ENCODE peak calls at places on chromosomes 5 and 9, in five cellular contexts. One of them, this sample, is unnamed.

GRCh38 chr5:180212363-180213255 is 3.6 kb upstream of the RASGEF1C start:
- DNase-seq in fibroblast of lung: peak
- DNase-seq in A549: no peak
- DNase-seq in GM23338: no peak
- DNase-seq in substantia nigra: no peak
- DNase-seq in this sample: no peak

GRCh38 chr9:82988488-82988887 is 74.5 kb downstream of the RASEF start:
- DNase-seq in fibroblast of lung: no peak
- DNase-seq in A549: no peak
- DNase-seq in GM23338: peak
- DNase-seq in substantia nigra: no peak
- DNase-seq in this sample: no peak

GRCh38 chr9:13731637-13732036 is 452.1 kb upstream of the MPDZ start:
- DNase-seq in fibroblast of lung: no peak
- DNase-seq in A549: no peak
- DNase-seq in GM23338: no peak
- DNase-seq in substantia nigra: no peak
- DNase-seq in this sample: no peak

GRCh38 chr5:131264453-131265200 is 774 bp downstream of the CDC42SE2 start:
- DNase-seq in fibroblast of lung: no peak
- DNase-seq in A549: no peak
- DNase-seq in GM23338: peak
- DNase-seq in substantia nigra: no peak
- DNase-seq in this sample: no peak

GRCh38 chr5:131581710-131582109 is 53.3 kb downstream of the RAPGEF6 start:
- DNase-seq in fibroblast of lung: no peak
- DNase-seq in A549: no peak
- DNase-seq in GM23338: no peak
- DNase-seq in substantia nigra: no peak
- DNase-seq in this sample: no peak

GRCh38 chr5:98433022-98433421 is 340.4 kb upstream of the RGMB start:
- DNase-seq in fibroblast of lung: peak
- DNase-seq in A549: no peak
- DNase-seq in GM23338: no peak
- DNase-seq in substantia nigra: no peak
- DNase-seq in this sample: no peak

GRCh38 chr5:32403760-32404159 is 40.8 kb downstream of the ZFR start:
- DNase-seq in fibroblast of lung: no peak
- DNase-seq in A549: no peak
- DNase-seq in GM23338: no peak
- DNase-seq in substantia nigra: no peak
- DNase-seq in this sample: no peak

GRCh38 chr9:121945849-121946248 is 147.3 kb downstream of the TTLL11 start:
- DNase-seq in fibroblast of lung: peak
- DNase-seq in A549: no peak
- DNase-seq in GM23338: no peak
- DNase-seq in substantia nigra: no peak
- DNase-seq in this sample: no peak

GRCh38 chr5:138352071-138352721 is at the start of gene KDM3B:
- DNase-seq in fibroblast of lung: peak
- DNase-seq in A549: peak
- DNase-seq in GM23338: peak
- DNase-seq in substantia nigra: no peak
- DNase-seq in this sample: no peak

GRCh38 chr5:73030531-73030930 is 74.7 kb downstream of the FCHO2 start:
- DNase-seq in fibroblast of lung: no peak
- DNase-seq in A549: no peak
- DNase-seq in GM23338: no peak
- DNase-seq in substantia nigra: no peak
- DNase-seq in this sample: peak

GRCh38 chr9:136024286-136024685 is 63.1 kb upstream of the UBAC1 start:
- DNase-seq in fibroblast of lung: peak
- DNase-seq in A549: no peak
- DNase-seq in GM23338: no peak
- DNase-seq in substantia nigra: no peak
- DNase-seq in this sample: no peak

GRCh38 chr5:175654807-175655206 is 3.1 kb upstream of the HRH2 start:
- DNase-seq in fibroblast of lung: no peak
- DNase-seq in A549: no peak
- DNase-seq in GM23338: no peak
- DNase-seq in substantia nigra: no peak
- DNase-seq in this sample: no peak

GRCh38 chr5:102341918-102342317 is 45.8 kb upstream of the SLCO4C1 start:
- DNase-seq in fibroblast of lung: no peak
- DNase-seq in A549: no peak
- DNase-seq in GM23338: no peak
- DNase-seq in substantia nigra: no peak
- DNase-seq in this sample: no peak

GRCh38 chr9:88476491-88477271 is 58.3 kb upstream of the NXNL2 start:
- DNase-seq in fibroblast of lung: peak
- DNase-seq in A549: no peak
- DNase-seq in GM23338: no peak
- DNase-seq in substantia nigra: no peak
- DNase-seq in this sample: no peak

GRCh38 chr5:137310051-137310730 is 188.9 kb downstream of the SPOCK1 start:
- DNase-seq in fibroblast of lung: peak
- DNase-seq in A549: peak
- DNase-seq in GM23338: peak
- DNase-seq in substantia nigra: no peak
- DNase-seq in this sample: peak

GRCh38 chr9:27514551-27514950 is 9.5 kb upstream of the IFNK start:
- DNase-seq in fibroblast of lung: no peak
- DNase-seq in A549: no peak
- DNase-seq in GM23338: no peak
- DNase-seq in substantia nigra: no peak
- DNase-seq in this sample: no peak

GRCh38 chr9:99015890-99016289 is 72.2 kb downstream of the COL15A1 start:
- DNase-seq in fibroblast of lung: no peak
- DNase-seq in A549: no peak
- DNase-seq in GM23338: no peak
- DNase-seq in substantia nigra: no peak
- DNase-seq in this sample: no peak

GRCh38 chr5:138138949-138139775 is at the start of gene NME5:
- DNase-seq in fibroblast of lung: peak
- DNase-seq in A549: no peak
- DNase-seq in GM23338: peak
- DNase-seq in substantia nigra: no peak
- DNase-seq in this sample: no peak

GRCh38 chr5:126354012-126354856 is 69.0 kb upstream of the GRAMD2B start:
- DNase-seq in fibroblast of lung: peak
- DNase-seq in A549: peak
- DNase-seq in GM23338: peak
- DNase-seq in substantia nigra: no peak
- DNase-seq in this sample: peak

GRCh38 chr5:98694902-98695301 is 78.6 kb upstream of the RGMB start:
- DNase-seq in fibroblast of lung: no peak
- DNase-seq in A549: no peak
- DNase-seq in GM23338: no peak
- DNase-seq in substantia nigra: no peak
- DNase-seq in this sample: no peak

GRCh38 chr5:14035859-14036440 is 91.5 kb upstream of the DNAH5 start:
- DNase-seq in fibroblast of lung: peak
- DNase-seq in A549: peak
- DNase-seq in GM23338: peak
- DNase-seq in substantia nigra: no peak
- DNase-seq in this sample: peak

GRCh38 chr5:63164339-63164738 is 585.7 kb downstream of the LRRC70 start:
- DNase-seq in fibroblast of lung: no peak
- DNase-seq in A549: no peak
- DNase-seq in GM23338: no peak
- DNase-seq in substantia nigra: no peak
- DNase-seq in this sample: no peak

GRCh38 chr5:1779782-1780620 is 19.6 kb downstream of the MRPL36 start:
- DNase-seq in fibroblast of lung: no peak
- DNase-seq in A549: no peak
- DNase-seq in GM23338: no peak
- DNase-seq in substantia nigra: no peak
- DNase-seq in this sample: no peak

GRCh38 chr5:87164409-87164808 is 103.3 kb upstream of the RASA1 start:
- DNase-seq in fibroblast of lung: no peak
- DNase-seq in A549: no peak
- DNase-seq in GM23338: no peak
- DNase-seq in substantia nigra: no peak
- DNase-seq in this sample: no peak

GRCh38 chr9:121823451-121824169 is 172.2 kb downstream of the DAB2IP start:
- DNase-seq in fibroblast of lung: no peak
- DNase-seq in A549: no peak
- DNase-seq in GM23338: no peak
- DNase-seq in substantia nigra: no peak
- DNase-seq in this sample: no peak

GRCh38 chr9:97398999-97399758 is 12.7 kb upstream of the TDRD7 start:
- DNase-seq in fibroblast of lung: peak
- DNase-seq in A549: peak
- DNase-seq in GM23338: peak
- DNase-seq in substantia nigra: no peak
- DNase-seq in this sample: peak

GRCh38 chr9:79581794-79582193 is 10.0 kb downstream of the TLE4 start:
- DNase-seq in fibroblast of lung: peak
- DNase-seq in A549: no peak
- DNase-seq in GM23338: no peak
- DNase-seq in substantia nigra: no peak
- DNase-seq in this sample: peak

GRCh38 chr9:15837079-15837679 is 284.3 kb downstream of the CCDC171 start:
- DNase-seq in fibroblast of lung: peak
- DNase-seq in A549: peak
- DNase-seq in GM23338: peak
- DNase-seq in substantia nigra: no peak
- DNase-seq in this sample: no peak

GRCh38 chr9:133162802-133163558 is 734 bp downstream of the GBGT1 start:
- DNase-seq in fibroblast of lung: no peak
- DNase-seq in A549: no peak
- DNase-seq in GM23338: no peak
- DNase-seq in substantia nigra: no peak
- DNase-seq in this sample: no peak

GRCh38 chr5:26872337-26872736 is 166.0 kb downstream of the CDH9 start:
- DNase-seq in fibroblast of lung: no peak
- DNase-seq in A549: no peak
- DNase-seq in GM23338: no peak
- DNase-seq in substantia nigra: no peak
- DNase-seq in this sample: no peak

GRCh38 chr9:98442114-98442513 is 186.7 kb upstream of the TBC1D2 start:
- DNase-seq in fibroblast of lung: no peak
- DNase-seq in A549: no peak
- DNase-seq in GM23338: peak
- DNase-seq in substantia nigra: no peak
- DNase-seq in this sample: no peak

GRCh38 chr9:98609646-98610045 is 99.1 kb downstream of the GABBR2 start:
- DNase-seq in fibroblast of lung: no peak
- DNase-seq in A549: no peak
- DNase-seq in GM23338: no peak
- DNase-seq in substantia nigra: no peak
- DNase-seq in this sample: no peak

GRCh38 chr5:141484499-141485304 is at the start of gene PCDHGC4:
- DNase-seq in fibroblast of lung: no peak
- DNase-seq in A549: no peak
- DNase-seq in GM23338: peak
- DNase-seq in substantia nigra: no peak
- DNase-seq in this sample: no peak

GRCh38 chr9:111897831-111898144 is 1.2 kb downstream of the UGCG start:
- DNase-seq in fibroblast of lung: peak
- DNase-seq in A549: no peak
- DNase-seq in GM23338: no peak
- DNase-seq in substantia nigra: no peak
- DNase-seq in this sample: no peak

GRCh38 chr5:33936004-33936380 is 194 bp upstream of the RXFP3 start:
- DNase-seq in fibroblast of lung: peak
- DNase-seq in A549: peak
- DNase-seq in GM23338: peak
- DNase-seq in substantia nigra: no peak
- DNase-seq in this sample: no peak

GRCh38 chr5:156704139-156704538 is 146.0 kb upstream of the PPP1R2B start:
- DNase-seq in fibroblast of lung: no peak
- DNase-seq in A549: no peak
- DNase-seq in GM23338: no peak
- DNase-seq in substantia nigra: no peak
- DNase-seq in this sample: no peak

GRCh38 chr5:156706631-156707030 is 143.5 kb upstream of the PPP1R2B start:
- DNase-seq in fibroblast of lung: no peak
- DNase-seq in A549: no peak
- DNase-seq in GM23338: peak
- DNase-seq in substantia nigra: no peak
- DNase-seq in this sample: no peak

GRCh38 chr5:156707750-156708149 is 142.3 kb upstream of the PPP1R2B start:
- DNase-seq in fibroblast of lung: no peak
- DNase-seq in A549: no peak
- DNase-seq in GM23338: no peak
- DNase-seq in substantia nigra: no peak
- DNase-seq in this sample: no peak
- H3K27ac ChIP-seq in fibroblast of lung: no peak
- H3K27ac ChIP-seq in A549: no peak
- H3K27ac ChIP-seq in GM23338: no peak
- H3K27ac ChIP-seq in substantia nigra: no peak
- H3K27ac ChIP-seq in this sample: no peak

GRCh38 chr9:129702563-129702962 is 37.1 kb downstream of the PRRX2 start:
- DNase-seq in fibroblast of lung: peak
- DNase-seq in A549: peak
- DNase-seq in GM23338: no peak
- DNase-seq in substantia nigra: no peak
- DNase-seq in this sample: peak
- H3K27ac ChIP-seq in fibroblast of lung: peak
- H3K27ac ChIP-seq in A549: no peak
- H3K27ac ChIP-seq in GM23338: no peak
- H3K27ac ChIP-seq in substantia nigra: no peak
- H3K27ac ChIP-seq in this sample: no peak

DNA sequence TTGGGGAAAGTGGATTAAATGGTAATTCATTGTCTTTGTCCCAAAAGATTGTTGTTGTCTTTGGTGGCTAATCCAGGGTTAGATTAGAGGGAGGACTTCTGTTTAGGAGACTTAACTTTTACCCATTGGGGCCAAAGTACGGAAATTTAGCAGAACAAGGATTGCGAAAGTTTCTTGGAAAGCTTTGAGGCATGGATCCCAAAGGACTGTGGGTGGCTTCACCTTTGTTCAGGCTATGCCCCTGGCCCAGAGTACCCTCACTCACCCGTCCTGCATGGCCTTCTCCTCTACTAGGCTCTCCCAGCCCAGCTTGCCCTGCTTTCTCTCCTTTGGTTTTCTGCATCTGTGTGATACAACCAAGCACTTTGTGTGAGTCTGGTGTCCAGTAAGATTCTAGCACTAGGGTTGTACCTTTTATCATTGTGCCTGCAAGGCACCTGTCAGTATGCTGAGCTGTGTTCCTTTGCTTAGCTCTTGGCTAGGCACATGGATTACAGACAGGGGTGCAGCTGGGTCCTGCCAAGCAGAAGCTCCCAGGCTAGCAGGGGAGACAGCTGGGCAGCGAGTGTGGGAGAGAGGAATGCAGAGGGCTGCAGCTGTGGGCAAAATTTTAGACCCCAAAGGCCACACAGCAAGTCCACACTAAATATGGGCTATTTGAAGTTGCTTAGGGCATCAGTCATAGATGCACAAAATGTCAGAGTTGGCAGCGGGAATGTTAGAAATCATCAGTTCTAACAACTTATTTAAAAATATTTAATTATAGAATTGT is 3.2 kb downstream of the PPARGC1B start:
- DNase-seq in fibroblast of lung: no peak
- DNase-seq in A549: no peak
- DNase-seq in GM23338: no peak
- DNase-seq in substantia nigra: no peak
- DNase-seq in this sample: no peak
- H3K27ac ChIP-seq in fibroblast of lung: no peak
- H3K27ac ChIP-seq in A549: no peak
- H3K27ac ChIP-seq in GM23338: no peak
- H3K27ac ChIP-seq in substantia nigra: no peak
- H3K27ac ChIP-seq in this sample: no peak

GRCh38 chr5:115621365-115621900 is 4.4 kb downstream of the TMED7 start:
- DNase-seq in fibroblast of lung: no peak
- DNase-seq in A549: no peak
- DNase-seq in GM23338: no peak
- DNase-seq in substantia nigra: no peak
- DNase-seq in this sample: no peak
- H3K27ac ChIP-seq in fibroblast of lung: no peak
- H3K27ac ChIP-seq in A549: no peak
- H3K27ac ChIP-seq in GM23338: no peak
- H3K27ac ChIP-seq in substantia nigra: no peak
- H3K27ac ChIP-seq in this sample: no peak